ENCODE peak calls at places on chromosome 2, in four cellular contexts. L, F, I and B are unnamed samples.

GRCh38 chr2:224432003-224432574 is 30.2 kb upstream of the FAM124B start:
- DNase-seq in F (no peak), L (no peak), I (no peak), B (no peak)

GRCh38 chr2:20424300-20425290 is 22.3 kb upstream of the RHOB start:
- DNase-seq in I (peak; percentile 20), L (peak; percentile 45), F (no peak), B (no peak)

GRCh38 chr2:196260546-196260945 is 89.2 kb upstream of the STK17B start:
- DNase-seq in F (no peak), I (no peak), L (no peak), B (no peak)

GRCh38 chr2:102049756-102050443 is 58.1 kb downstream of the IL1R2 start:
- DNase-seq in F (no peak), L (no peak), I (no peak), B (no peak)

GRCh38 chr2:221518201-221518936 is 53.7 kb downstream of the EPHA4 start:
- DNase-seq in L (no peak), F (no peak), I (no peak), B (no peak)

GRCh38 chr2:11079131-11079824 is 76.0 kb upstream of the SLC66A3 start:
- DNase-seq in I (peak; percentile 29), L (no peak), F (no peak), B (peak; percentile 16)

GRCh38 chr2:149652520-149652919 is 64.9 kb upstream of the MMADHC start:
- DNase-seq in F (no peak), L (no peak), I (no peak), B (no peak)

GRCh38 chr2:235737396-235737795 is 243.6 kb downstream of the AGAP1 start:
- DNase-seq in L (no peak), F (no peak), I (no peak), B (no peak)

GRCh38 chr2:167966937-167967913 is 280.2 kb downstream of the STK39 start:
- DNase-seq in F (no peak), I (no peak), L (no peak), B (no peak)

GRCh38 chr2:567865-568638 is 109.2 kb downstream of the TMEM18 start:
- DNase-seq in L (peak; percentile 72), I (peak; percentile 19), F (peak; percentile 81), B (peak; percentile 78)

GRCh38 chr2:6310910-6311215 is 554.8 kb downstream of the CMPK2 start:
- DNase-seq in I (no peak), F (no peak), L (no peak), B (no peak)

GRCh38 chr2:134206029-134206428 is 47.8 kb upstream of the MGAT5 start:
- DNase-seq in I (no peak), L (no peak), F (no peak), B (no peak)

GRCh38 chr2:29766191-29766590 is 155.2 kb downstream of the ALK start:
- DNase-seq in I (no peak), F (no peak), L (peak; percentile 50), B (peak; percentile 23)

GRCh38 chr2:37379881-37380296 is 35.5 kb downstream of the QPCT start:
- DNase-seq in I (no peak), F (no peak), L (no peak), B (no peak)

GRCh38 chr2:61658841-61659780 is 121.0 kb upstream of the XPO1 start:
- DNase-seq in I (no peak), L (peak; percentile 53), F (no peak), B (peak; percentile 36)

GRCh38 chr2:118016911-118017310 is 3.0 kb upstream of the CCDC93 start:
- DNase-seq in I (no peak), L (no peak), F (no peak), B (no peak)

GRCh38 chr2:225457462-225457861 is 58.0 kb downstream of the NYAP2 start:
- DNase-seq in F (no peak), L (no peak), I (no peak), B (no peak)

GRCh38 chr2:177405029-177405692 is 12.6 kb downstream of the AGPS start:
- DNase-seq in L (no peak), F (no peak), I (no peak), B (no peak)

GRCh38 chr2:98382739-98383138 is 36.5 kb downstream of the CNGA3 start:
- DNase-seq in I (no peak), F (no peak), L (no peak), B (no peak)

GRCh38 chr2:234632527-234633391 is 135.9 kb upstream of the ARL4C start:
- DNase-seq in I (no peak), L (peak; percentile 79), F (no peak), B (no peak)

GRCh38 chr2:152717242-152718046 is at the start of gene PRPF40A:
- DNase-seq in I (peak; percentile 99), F (peak; percentile 99), L (peak; percentile 97), B (peak; percentile 99)

GRCh38 chr2:152715854-152716428 is 1.3 kb downstream of the PRPF40A start:
- DNase-seq in F (no peak), I (no peak), L (peak; percentile 12), B (peak; percentile 44)

GRCh38 chr2:152718909-152719645 is 657 bp downstream of the ARL6IP6 start:
- DNase-seq in F (no peak), L (peak; percentile 9), I (no peak), B (peak; percentile 73)

GRCh38 chr2:152716805-152717241 is 438 bp downstream of the PRPF40A start:
- DNase-seq in I (no peak), L (no peak), F (no peak), B (peak; percentile 18)

DNA sequence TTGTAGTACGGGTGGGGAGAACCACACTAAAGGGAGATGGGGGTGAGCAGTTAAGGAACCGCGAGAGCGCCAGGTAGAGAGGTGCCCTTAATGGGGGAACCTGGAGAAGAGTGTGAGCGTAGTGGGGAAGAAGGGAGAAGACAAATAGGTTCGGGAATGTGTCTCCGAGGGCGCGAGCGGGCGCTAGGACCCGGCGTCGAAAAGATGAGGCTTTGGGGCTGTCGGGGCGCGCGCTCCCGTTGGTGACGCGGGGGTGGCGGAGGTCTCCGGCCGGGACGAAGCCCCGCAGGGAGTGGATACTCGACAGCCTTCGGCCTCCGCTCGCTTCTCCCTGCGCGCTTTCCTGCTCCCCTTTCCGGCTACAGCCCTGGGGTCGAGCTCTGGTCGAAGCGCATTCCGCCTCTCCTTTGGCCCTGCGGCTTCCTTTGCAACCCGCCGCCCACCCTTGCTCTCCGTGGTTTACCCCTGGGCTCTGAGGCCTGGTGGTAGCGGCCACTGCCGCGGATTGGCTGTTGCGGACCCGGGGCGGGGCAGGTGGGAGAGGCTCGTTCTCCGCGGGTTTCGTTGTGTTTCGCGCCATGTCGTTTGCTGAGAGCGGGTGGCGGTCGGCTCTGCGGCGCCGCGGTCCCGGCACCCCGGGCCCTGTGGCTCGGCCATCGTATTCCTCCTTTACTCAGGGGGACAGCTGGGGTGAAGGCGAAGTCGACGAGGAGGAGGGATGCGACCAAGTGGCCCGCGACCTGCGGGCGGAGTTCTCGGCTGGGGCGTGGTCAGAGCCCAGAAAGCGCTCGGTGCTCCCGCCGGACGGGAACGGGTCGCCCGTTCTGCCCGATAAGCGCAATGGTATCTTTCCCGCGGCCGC is at the start of gene ARL6IP6:
- DNase-seq in F (peak; percentile 89), I (peak; percentile 92), L (peak; percentile 90), B (peak; percentile 89)
- TF ChIP-seq CTCF in F (peak; percentile 4), I (no peak), L (no peak), B (no peak)

GRCh38 chr2:199366406-199366805 is 91.3 kb downstream of the SATB2 start:
- DNase-seq in I (no peak), F (no peak), L (no peak), B (no peak)

GRCh38 chr2:199370150-199370780 is 87.5 kb downstream of the SATB2 start:
- DNase-seq in F (no peak), L (no peak), I (no peak), B (no peak)
- H3K27ac ChIP-seq in F (no peak overlapping the region), L (no peak overlapping the region), I (no peak overlapping the region), B (no peak overlapping the region)

GRCh38 chr2:78992807-78993517 is 32.5 kb upstream of the REG3G start:
- DNase-seq in F (no peak), L (no peak), I (peak; percentile 82), B (peak; percentile 10)

GRCh38 chr2:78994789-78995188 is 30.7 kb upstream of the REG3G start:
- DNase-seq in L (no peak), I (peak; percentile 46), F (no peak), B (no peak)

GRCh38 chr2:78993518-78994148 is 31.9 kb upstream of the REG3G start:
- DNase-seq in I (no peak), L (no peak), F (no peak), B (no peak)

GRCh38 chr2:78992451-78992806 is 33.1 kb upstream of the REG3G start:
- DNase-seq in I (peak; percentile 56), L (no peak), F (no peak), B (peak; percentile 16)
- TF ChIP-seq CTCF in I (peak; percentile 55), L (peak; percentile 44), F (no peak), B (no peak)

DNA sequence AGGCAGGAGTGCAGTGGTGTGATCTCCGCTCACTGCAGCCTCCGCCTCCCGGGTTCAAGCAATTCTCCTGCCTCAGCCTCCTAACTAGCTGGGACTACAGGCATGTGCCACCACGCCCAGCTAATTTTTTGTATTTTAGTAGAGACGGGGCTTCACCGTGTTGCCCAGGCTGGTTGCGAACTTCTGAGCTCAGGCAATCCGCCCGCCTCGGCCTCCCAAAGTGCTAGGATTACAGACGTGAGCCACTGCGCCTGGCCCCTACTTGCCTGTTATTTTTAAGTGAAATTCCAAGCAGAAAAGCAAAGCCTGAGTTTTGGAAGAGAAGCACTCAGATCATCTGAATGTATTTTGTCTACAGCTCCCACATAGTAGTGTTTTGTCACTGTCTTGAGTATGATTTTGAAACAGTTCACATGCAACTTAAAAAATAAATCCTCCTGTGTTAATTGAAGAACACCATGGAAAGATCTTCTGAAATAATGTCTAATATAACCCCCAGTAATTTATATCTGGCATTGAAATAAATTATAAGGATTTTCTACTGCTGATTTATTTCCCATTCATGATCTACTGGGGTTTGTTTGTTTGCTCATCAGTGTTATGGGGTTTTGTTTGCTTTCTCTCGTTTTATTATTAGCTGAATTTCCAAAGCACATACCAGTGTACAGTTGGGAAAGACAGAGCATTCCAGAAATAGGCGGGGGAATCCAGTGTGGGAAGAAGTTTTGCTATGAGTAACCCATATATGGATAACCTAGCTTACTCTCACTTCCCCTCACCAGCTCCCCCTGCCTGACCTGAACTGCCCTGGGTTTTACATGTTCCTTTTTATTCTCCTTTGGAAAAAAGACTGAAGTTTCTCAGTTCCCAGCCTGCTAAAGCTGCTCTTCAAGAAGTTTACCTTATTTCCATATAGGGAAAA is 80.1 kb upstream of the MAP3K20 start:
- DNase-seq in I (peak; percentile 15), F (peak; percentile 55), L (peak; percentile 80), B (peak; percentile 87)
- H3K27ac ChIP-seq in I (no peak overlapping the region), F (peak overlapping the region; percentile 60), L (peak overlapping the region; percentile 2), B (peak overlapping the region; percentile 49)

DNA sequence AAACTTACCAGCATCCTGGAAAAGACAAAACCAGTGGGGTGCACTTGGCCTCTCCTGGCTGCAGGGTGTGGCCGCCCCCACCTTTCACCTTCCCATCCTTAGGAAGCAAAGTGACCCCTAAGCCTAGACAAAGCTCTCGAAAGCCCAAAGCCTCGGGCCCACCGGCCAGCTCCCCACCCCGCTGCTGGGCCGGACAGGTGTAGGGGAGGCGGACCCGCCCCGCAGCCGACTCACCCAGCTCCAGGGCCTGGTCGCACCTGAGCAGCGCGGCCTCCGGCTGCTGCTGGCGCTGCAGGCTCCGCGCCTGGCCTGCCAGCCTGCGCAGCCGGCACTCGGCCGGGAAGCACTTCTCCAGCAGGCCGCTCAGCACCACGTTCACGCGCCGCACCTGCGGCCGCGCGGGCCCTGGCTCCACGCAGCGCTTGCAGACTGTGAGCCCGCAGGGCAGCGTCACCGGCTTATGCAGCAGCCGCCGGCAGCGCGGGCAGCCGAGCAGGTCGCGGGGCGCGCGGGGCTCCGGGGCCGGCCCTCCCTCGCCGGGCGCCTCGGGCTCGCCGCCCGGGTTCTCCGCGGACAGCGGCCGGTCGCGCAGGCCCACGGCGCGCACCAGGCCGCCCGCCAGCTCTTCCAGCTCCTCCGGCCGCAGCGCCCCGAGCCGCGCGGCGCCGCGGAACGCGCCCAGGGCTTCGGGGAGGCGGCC is 970 bp downstream of the LONRF2 start:
- DNase-seq in I (peak; percentile 84), L (peak; percentile 7), F (peak; percentile 52), B (no peak)
- TF ChIP-seq CTCF in I (peak; percentile 52), L (peak; percentile 1), F (peak; percentile 59), B (no peak)